ENCODE peak calls at places on chromosomes 2 and 18, in ten cellular contexts. T is HCT116, R is MM.1S, M is GM23248, L is hepatocyte, P is GM23338, J is Karpas-422, Y is PC-3, K is OCI-LY7, Z is PC-9. B is an unnamed sample. For H3K9me2, the result is how much of the 10 kb centered on the place peaks cover.

GRCh38 chr2:232896111-232896510 is 26.0 kb downstream of the SNORC start:
- DNase-seq in K (no peak), L (peak), R (no peak), Y (no peak), M (no peak), T (no peak), Z (no peak), J (no peak), P (no peak), B (no peak)

GRCh38 chr18:62157843-62158242 is 29.0 kb downstream of the PIGN start:
- DNase-seq in J (no peak), R (no peak), T (no peak), K (no peak), Y (no peak), L (no peak), M (no peak), Z (no peak), P (peak), B (no peak)

GRCh38 chr2:98419977-98420725 is 24.5 kb upstream of the INPP4A start:
- DNase-seq in R (no peak), Z (no peak), J (no peak), P (no peak), Y (peak), T (no peak), L (no peak), M (peak), K (no peak), B (no peak)

GRCh38 chr18:45670281-45670962 is 53.6 kb upstream of the SLC14A1 start:
- DNase-seq in R (no peak), T (no peak), K (no peak), J (no peak), P (no peak), Y (no peak), L (no peak), M (peak), Z (no peak), B (no peak)

GRCh38 chr2:3107567-3107966 is 270.1 kb downstream of the EIPR1 start:
- DNase-seq in R (no peak), J (no peak), K (no peak), T (no peak), P (peak), Y (no peak), L (no peak), M (no peak), Z (no peak), B (no peak)

GRCh38 chr2:23235292-23235691 is 149.7 kb upstream of the KLHL29 start:
- DNase-seq in R (no peak), Y (peak), T (no peak), Z (no peak), P (no peak), L (no peak), K (no peak), M (peak), J (no peak), B (no peak)

GRCh38 chr18:31819106-31819924 is 58.6 kb upstream of the SLC25A52 start:
- DNase-seq in P (peak), M (peak), T (peak), J (peak), Z (peak), R (peak), K (peak), Y (peak), L (peak), B (peak)

GRCh38 chr18:55585586-55586521 is 2.1 kb downstream of the TCF4 start:
- DNase-seq in T (no peak), M (peak), R (no peak), P (peak), Y (no peak), J (peak), K (peak), Z (no peak), L (no peak), B (no peak)

GRCh38 chr2:9554841-9555337 is 741 bp downstream of the ADAM17 start:
- DNase-seq in Y (peak), Z (peak), K (peak), T (no peak), R (peak), M (peak), L (peak), P (peak), J (peak), B (peak)

GRCh38 chr18:53838796-53839195 is 385.7 kb downstream of the MBD2 start:
- DNase-seq in L (peak), T (no peak), Y (peak), Z (no peak), M (no peak), P (no peak), K (no peak), R (no peak), J (no peak), B (no peak)

GRCh38 chr2:64655873-64656272 is 2.2 kb upstream of the SERTAD2 start:
- DNase-seq in T (no peak), M (no peak), K (peak), J (peak), L (no peak), Z (no peak), P (no peak), R (peak), Y (no peak), B (no peak)

GRCh38 chr2:239380831-239381708 is 19.8 kb downstream of the HDAC4 start:
- DNase-seq in P (no peak), M (no peak), R (no peak), Y (no peak), T (no peak), Z (no peak), K (peak), J (peak), L (no peak), B (no peak)

GRCh38 chr2:84717302-84717701 is 163.6 kb downstream of the TRABD2A start:
- DNase-seq in M (no peak), J (no peak), R (no peak), Y (no peak), K (no peak), Z (no peak), T (no peak), P (no peak), L (no peak), B (no peak)

GRCh38 chr2:9937968-9938367 is 13.5 kb upstream of the GRHL1 start:
- DNase-seq in Z (no peak), M (no peak), L (no peak), K (no peak), J (no peak), T (no peak), P (peak), R (no peak), Y (no peak), B (no peak)

GRCh38 chr2:42101641-42102605 is 54.1 kb downstream of the PKDCC start:
- DNase-seq in J (peak), R (peak), M (peak), Y (peak), L (peak), P (peak), Z (peak), K (peak), T (no peak), B (no peak)

GRCh38 chr2:12950174-12950573 is 233.4 kb downstream of the TRIB2 start:
- DNase-seq in Z (no peak), T (no peak), L (no peak), Y (no peak), M (no peak), K (no peak), P (no peak), J (no peak), R (no peak), B (no peak)

GRCh38 chr2:54360055-54360792 is 95.9 kb upstream of the SPTBN1 start:
- DNase-seq in T (no peak), L (peak), Y (no peak), R (no peak), M (peak), K (no peak), J (no peak), P (no peak), Z (no peak), B (peak)

GRCh38 chr2:48860391-48860790 is 104.9 kb upstream of the LHCGR start:
- DNase-seq in T (no peak), K (no peak), L (no peak), J (no peak), R (no peak), M (peak), P (no peak), Z (no peak), Y (no peak), B (no peak)

GRCh38 chr2:6031165-6031867 is 339.1 kb downstream of the SOX11 start:
- DNase-seq in K (no peak), M (no peak), J (peak), Z (no peak), L (no peak), T (no peak), Y (no peak), R (no peak), P (no peak), B (no peak)

GRCh38 chr2:9961014-9961413 is 9.5 kb downstream of the GRHL1 start:
- DNase-seq in L (no peak), R (no peak), P (no peak), Z (no peak), T (no peak), M (no peak), K (no peak), Y (no peak), J (no peak), B (peak)

GRCh38 chr18:12747530-12748315 is 44.9 kb downstream of the PSMG2 start:
- DNase-seq in L (no peak), K (no peak), T (no peak), R (no peak), Y (no peak), Z (no peak), J (no peak), P (no peak), M (no peak), B (no peak)

GRCh38 chr2:26933638-26934334 is 36.7 kb upstream of the MAPRE3 start:
- DNase-seq in P (no peak), R (no peak), T (no peak), Z (no peak), K (no peak), J (no peak), M (no peak), L (no peak), Y (no peak), B (no peak)

GRCh38 chr2:86393521-86394490 is 47.4 kb upstream of the KDM3A start:
- DNase-seq in L (peak), K (no peak), T (peak), J (no peak), Y (peak), Z (peak), M (peak), R (peak), P (no peak), B (no peak)

GRCh38 chr18:38460657-38461056 is 895.1 kb upstream of the CELF4 start:
- DNase-seq in M (no peak), Y (no peak), L (no peak), K (no peak), J (no peak), T (no peak), P (no peak), Z (no peak), R (no peak), B (no peak)

GRCh38 chr2:189676471-189676870 is 2.0 kb downstream of the ANKAR start:
- DNase-seq in L (no peak), J (no peak), Z (no peak), Y (no peak), T (no peak), K (no peak), R (no peak), P (no peak), M (peak), B (no peak)

GRCh38 chr2:219125886-219126270 is 34.7 kb downstream of the NHEJ1 start:
- DNase-seq in K (no peak), T (no peak), M (peak), J (no peak), R (no peak), L (no peak), Z (no peak), Y (peak), P (no peak), B (no peak)

GRCh38 chr18:295756-296155 is 27.9 kb upstream of the THOC1 start:
- DNase-seq in J (no peak), K (no peak), Z (no peak), Y (no peak), P (no peak), T (no peak), L (no peak), M (peak), R (no peak), B (no peak)

GRCh38 chr2:36322108-36322507 is 33.5 kb upstream of the CRIM1 start:
- DNase-seq in T (peak), K (no peak), Y (peak), Z (no peak), R (no peak), P (peak), L (peak), J (no peak), M (peak), B (no peak)

GRCh38 chr18:3982541-3982940 is 472.6 kb downstream of the DLGAP1 start:
- DNase-seq in P (no peak), T (no peak), R (no peak), Z (no peak), K (no peak), J (no peak), L (no peak), M (peak), Y (no peak), B (no peak)

GRCh38 chr2:234564719-234565118 is 67.8 kb upstream of the ARL4C start:
- DNase-seq in K (no peak), Y (peak), M (peak), P (no peak), L (peak), J (peak), T (no peak), R (no peak), Z (no peak), B (peak)

GRCh38 chr2:206381881-206382280 is 61.5 kb upstream of the ADAM23 start:
- DNase-seq in T (no peak), Y (no peak), M (no peak), Z (no peak), J (no peak), P (no peak), K (no peak), R (no peak), L (no peak), B (no peak)

GRCh38 chr18:10661333-10661732 is 135.5 kb downstream of the NAPG start:
- DNase-seq in Z (no peak), T (no peak), J (no peak), P (no peak), L (peak), R (no peak), M (peak), K (no peak), Y (no peak), B (no peak)

DNA sequence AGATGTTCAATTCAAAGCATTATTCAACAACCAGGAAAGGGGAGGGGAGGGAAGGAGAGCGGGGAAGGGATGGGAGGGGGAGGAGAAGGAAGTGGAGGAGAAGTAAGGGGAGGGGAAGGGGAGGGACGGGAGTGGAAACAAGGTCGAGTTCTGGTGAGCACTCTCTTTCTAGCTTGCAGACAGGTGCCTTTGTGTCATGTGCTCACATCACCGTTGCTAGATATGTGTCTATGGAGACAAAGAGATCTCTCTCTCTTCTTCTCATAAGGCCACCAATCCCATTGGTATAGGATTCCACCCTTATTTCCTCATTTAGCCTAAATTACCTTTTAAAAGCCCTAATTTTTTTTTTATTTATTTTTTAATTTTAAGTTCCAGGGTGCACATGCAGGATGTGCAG is 679.5 kb upstream of the CHAC2 start:
- DNase-seq in T (no peak), P (no peak), Y (peak), K (no peak), R (no peak), J (no peak), L (no peak), M (no peak), Z (no peak), B (no peak)
- H3K9me2 ChIP-seq in T (under half), P (under half), Y (under half), K (under half), R (under half), J (under half), L (under half), M (under half), Z (under half), B (under half)

DNA sequence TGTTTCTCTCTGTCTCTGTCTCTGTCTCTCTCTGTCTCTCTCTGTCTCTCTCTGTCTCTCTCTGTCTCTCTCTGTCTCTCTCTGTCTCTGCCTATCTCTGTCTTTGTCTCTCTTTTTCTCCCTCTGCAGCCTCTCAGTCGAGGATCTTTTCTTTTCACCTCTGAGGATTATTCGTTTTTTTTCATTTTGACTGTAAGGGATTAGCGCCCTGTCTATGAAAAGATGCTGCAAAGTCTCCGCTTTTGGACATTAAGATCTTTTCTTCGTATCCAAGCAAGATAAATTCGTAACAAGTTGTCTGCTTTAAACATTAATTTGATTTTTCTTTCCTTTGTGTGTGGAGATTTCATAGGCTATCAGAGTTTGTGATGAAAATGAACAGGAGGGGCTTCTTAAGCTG is 191.2 kb upstream of the TPO start:
- DNase-seq in K (no peak), T (no peak), L (no peak), Y (no peak), J (no peak), M (peak), Z (no peak), P (no peak), R (no peak), B (no peak)
- H3K9me2 ChIP-seq in K (under half), T (under half), L (under half), Y (under half), J (under half), M (under half), Z (under half), P (under half), R (under half), B (under half)

DNA sequence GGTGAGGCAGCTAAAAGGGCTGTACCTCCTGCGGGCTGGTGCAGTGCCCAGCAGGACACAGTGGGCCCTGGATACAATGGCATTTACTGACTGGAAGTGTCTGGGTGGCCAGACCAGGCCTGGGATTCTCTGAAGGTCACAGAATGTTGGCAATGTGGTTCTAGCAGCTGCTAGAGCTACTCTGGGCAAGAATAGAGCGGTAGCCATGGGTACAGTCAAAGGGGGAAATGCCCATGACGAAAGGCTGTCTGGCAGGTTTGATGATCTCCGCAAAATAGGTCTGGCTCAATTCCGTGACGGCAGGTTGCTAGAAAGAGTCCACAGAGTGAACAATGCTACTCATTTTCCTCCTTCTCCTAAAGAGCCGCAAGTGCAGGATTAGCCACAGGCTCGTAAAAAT is 241.8 kb downstream of the AFF3 start:
- DNase-seq in K (no peak), R (no peak), J (no peak), P (no peak), Y (no peak), Z (no peak), L (no peak), M (no peak), T (no peak), B (no peak)
- H3K9me2 ChIP-seq in K (under half), R (under half), J (under half), P (under half), Y (under half), Z (under half), L (under half), M (under half), T (under half), B (under half)

GRCh38 chr2:112772322-112772721 is 7.9 kb upstream of the CKAP2L start:
- DNase-seq in M (no peak), Y (no peak), J (no peak), K (no peak), P (no peak), Z (no peak), L (no peak), T (no peak), R (no peak), B (no peak)

GRCh38 chr2:112773510-112773909 is 9.1 kb upstream of the CKAP2L start:
- DNase-seq in K (no peak), M (no peak), T (no peak), P (no peak), Z (no peak), J (no peak), L (no peak), R (no peak), Y (no peak), B (no peak)

GRCh38 chr2:112774536-112775285 is 9.6 kb downstream of the IL1A start:
- DNase-seq in Y (no peak), J (no peak), K (no peak), M (no peak), L (no peak), Z (no peak), T (no peak), P (no peak), R (no peak), B (no peak)

GRCh38 chr2:112776113-112776512 is 8.2 kb downstream of the IL1A start:
- DNase-seq in J (peak), K (no peak), R (no peak), M (no peak), P (no peak), L (no peak), Y (no peak), Z (no peak), T (no peak), B (no peak)

DNA sequence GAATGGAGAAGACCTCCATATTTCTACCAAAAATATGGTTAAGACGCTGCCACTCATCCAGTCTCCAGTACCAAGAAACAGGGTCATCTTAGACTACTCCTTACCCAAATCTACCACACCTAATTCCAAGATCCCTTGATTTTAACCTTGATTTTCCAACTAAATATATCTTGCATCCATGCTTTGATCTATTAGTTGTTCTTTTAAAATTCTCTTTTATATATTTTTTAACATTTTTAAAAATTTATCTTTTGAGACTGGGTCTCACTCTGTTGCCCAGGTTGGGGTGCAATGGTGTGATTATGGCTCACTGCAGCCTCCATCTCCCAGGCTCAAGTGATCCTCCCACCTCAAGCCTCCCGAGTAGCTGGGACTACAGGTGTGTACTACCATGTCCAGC is 8.7 kb upstream of the CKAP2L start:
- DNase-seq in R (no peak), K (no peak), Z (no peak), P (no peak), J (no peak), L (no peak), M (no peak), Y (no peak), T (no peak), B (no peak)
- H3K9me2 ChIP-seq in R (under half), K (under half), Z (under half), P (under half), J (under half), L (under half), M (under half), Y (under half), T (under half), B (under half)

B was measured in SK-N-SH.